ENCODE peak calls at places on chromosomes 16 and 17, in ten cellular contexts. D is T-cell, V is HS-5, R is endothelial cell of umbilical vein, X is NCI-H460, P is substantia nigra, N is fibroblast of lung, Q is sigmoid colon, S is cardiac muscle cell, L is RWPE1. J is an unnamed sample.

GRCh38 chr16:66269631-66270332 is 96.7 kb upstream of the CDH5 start:
- DNase-seq in X (no peak), S (peak), R (no peak), V (no peak), P (no peak), D (no peak), N (no peak), Q (peak), L (no peak), J (no peak)

GRCh38 chr16:71360378-71360777 is 1.9 kb downstream of the CALB2 start:
- DNase-seq in R (peak), N (peak), D (no peak), Q (no peak), P (no peak), S (peak), L (peak), V (peak), X (no peak), J (peak)

GRCh38 chr17:79393358-79394038 is 217.4 kb downstream of the RBFOX3 start:
- DNase-seq in N (peak), L (peak), V (peak), X (peak), P (peak), S (peak), D (peak), R (peak), Q (no peak), J (peak)

GRCh38 chr17:66432996-66433556 is 130.7 kb downstream of the PRKCA start:
- DNase-seq in N (peak), D (no peak), R (no peak), P (no peak), L (no peak), X (no peak), Q (no peak), V (no peak), S (peak), J (no peak)

GRCh38 chr16:630815-631405 is at the start of gene WFIKKN1:
- DNase-seq in V (no peak), N (no peak), D (no peak), L (no peak), P (no peak), R (no peak), X (no peak), S (no peak), Q (no peak), J (no peak)

GRCh38 chr17:74453665-74454196 is 12.7 kb upstream of the CD300A start:
- DNase-seq in S (no peak), P (no peak), R (no peak), D (peak), L (peak), N (no peak), X (peak), V (no peak), Q (no peak), J (no peak)

GRCh38 chr17:2084129-2084765 is 29.3 kb downstream of the HIC1 start:
- DNase-seq in R (peak), V (no peak), Q (peak), S (peak), L (peak), D (no peak), X (peak), P (no peak), N (peak), J (no peak)

GRCh38 chr17:77894126-77894956 is 64.2 kb upstream of the TNRC6C start:
- DNase-seq in Q (peak), V (no peak), D (no peak), S (no peak), R (no peak), X (no peak), N (no peak), P (no peak), L (no peak), J (no peak)

GRCh38 chr17:38881600-38882191 is 11.8 kb downstream of the LASP1 start:
- DNase-seq in D (no peak), P (peak), R (peak), L (no peak), V (no peak), N (peak), X (no peak), S (peak), Q (peak), J (no peak)

GRCh38 chr17:9645858-9646555 is 690 bp downstream of the USP43 start:
- DNase-seq in R (no peak), D (no peak), S (peak), N (peak), L (peak), P (no peak), Q (no peak), V (no peak), X (peak), J (no peak)